ENCODE peak calls at places on chromosomes 7 and 10, in five cellular contexts. G, W, S, Z and M are unnamed samples.

GRCh38 chr10:77941790-77942189 is 15.2 kb upstream of the DLG5 start:
- DNase-seq in G (no peak), W (no peak), S (no peak), Z (no peak), M (no peak)

GRCh38 chr7:42338231-42339222 is 101.5 kb upstream of the GLI3 start:
- DNase-seq in G (no peak), W (peak), S (no peak), Z (no peak), M (no peak)

GRCh38 chr10:47025540-47026300 is 114.5 kb downstream of the PTPN20 start:
- DNase-seq in G (no peak), W (peak), S (no peak), Z (no peak), M (no peak)

GRCh38 chr7:96657347-96658010 is 52.2 kb downstream of the SEM1 start:
- DNase-seq in G (no peak), W (no peak), S (peak), Z (no peak), M (no peak)

GRCh38 chr7:4659551-4660286 is 22.4 kb upstream of the FOXK1 start:
- DNase-seq in G (no peak), W (no peak), S (no peak), Z (no peak), M (no peak)

GRCh38 chr7:22339725-22340390 is 17.1 kb downstream of the RAPGEF5 start:
- DNase-seq in G (no peak), W (no peak), S (no peak), Z (no peak), M (no peak)

GRCh38 chr10:22897371-22897770 is 30.5 kb upstream of the ARMC3 start:
- DNase-seq in G (no peak), W (no peak), S (no peak), Z (no peak), M (no peak)

GRCh38 chr7:47210283-47210854 is 371.5 kb downstream of the TNS3 start:
- DNase-seq in G (no peak), W (no peak), S (no peak), Z (no peak), M (no peak)

GRCh38 chr7:1359051-1359400 is 100.2 kb downstream of the MICALL2 start:
- DNase-seq in G (no peak), W (no peak), S (no peak), Z (no peak), M (no peak)

GRCh38 chr10:102644646-102645387 is 538 bp downstream of the TRIM8 start:
- DNase-seq in G (peak), W (peak), S (peak), Z (no peak), M (no peak)

GRCh38 chr10:5906651-5907050 is 16.6 kb downstream of the FBH1 start:
- DNase-seq in G (no peak), W (no peak), S (no peak), Z (no peak), M (no peak)

GRCh38 chr7:111429781-111430180 is 132.5 kb downstream of the IMMP2L start:
- DNase-seq in G (no peak), W (no peak), S (no peak), Z (no peak), M (no peak)

GRCh38 chr10:125684583-125684982 is 1.6 kb upstream of the TEX36 start:
- DNase-seq in G (no peak), W (no peak), S (no peak), Z (no peak), M (no peak)

GRCh38 chr10:70584366-70584765 is 18.2 kb downstream of the PRF1 start:
- DNase-seq in G (no peak), W (no peak), S (no peak), Z (no peak), M (no peak)

GRCh38 chr7:130906575-130906974 is 172.6 kb upstream of the KLF14 start:
- DNase-seq in G (no peak), W (no peak), S (no peak), Z (no peak), M (no peak)

GRCh38 chr10:69022611-69023010 is 34.0 kb downstream of the KIFBP start:
- DNase-seq in G (no peak), W (no peak), S (no peak), Z (no peak), M (no peak)

GRCh38 chr7:25731881-25732240 is 420.1 kb upstream of the NFE2L3 start:
- DNase-seq in G (no peak), W (no peak), S (no peak), Z (no peak), M (no peak)

GRCh38 chr7:46468753-46469356 is 547.8 kb upstream of the IGFBP3 start:
- DNase-seq in G (no peak), W (peak), S (no peak), Z (no peak), M (no peak)

GRCh38 chr7:45650404-45651055 is 76.4 kb downstream of the ADCY1 start:
- DNase-seq in G (no peak), W (no peak), S (no peak), Z (no peak), M (no peak)

GRCh38 chr10:8336629-8337331 is 282.3 kb downstream of the GATA3 start:
- DNase-seq in G (no peak), W (no peak), S (no peak), Z (no peak), M (no peak)